ENCODE peak calls at places on chromosomes 3 and 15, in ten cellular contexts. U is kidney epithelial cell; X is astrocyte of the spinal cord; R is pancreas; M is left lung; C is choroid plexus epithelial cell; G is right lobe of liver; B is CD8-positive, alpha-beta T cell; O is endodermal cell; H is hepatocyte. V is an unnamed sample.

GRCh38 chr3:25831578-25831977 is 41.7 kb downstream of the OXSM start:
- DNase-seq in U (peak; percentile 37), X (peak; percentile 48), R (no peak), M (no peak), C (peak; percentile 75), G (no peak), B (no peak), O (peak; percentile 49), H (peak; percentile 22), V (peak; percentile 68)

GRCh38 chr15:101560722-101561583 is 71.4 kb upstream of the PCSK6 start:
- DNase-seq in U (no peak), X (no peak), R (no peak), M (no peak), C (no peak), G (no peak), B (no peak), O (peak; percentile 26), H (no peak), V (no peak)

GRCh38 chr3:50603261-50604109 is 8.1 kb downstream of the CISH start:
- DNase-seq in U (no peak), X (no peak), R (no peak), M (no peak), C (no peak), G (no peak), B (no peak), O (no peak), H (no peak), V (no peak)

GRCh38 chr3:190492966-190493365 is 20.9 kb upstream of the IL1RAP start:
- DNase-seq in U (no peak), X (no peak), R (no peak), M (no peak), C (no peak), G (no peak), B (no peak), O (no peak), H (no peak), V (no peak)

GRCh38 chr3:120182613-120183524 is 88.6 kb upstream of the GSK3B start:
- DNase-seq in U (no peak), X (peak; percentile 52), R (no peak), M (no peak), C (peak; percentile 75), G (no peak), B (no peak), O (no peak), H (no peak), V (peak; percentile 82)

GRCh38 chr3:153038779-153039178 is 123.2 kb upstream of the RAP2B start:
- DNase-seq in U (no peak), X (no peak), R (no peak), M (no peak), C (peak; percentile 29), G (no peak), B (no peak), O (no peak), H (peak; percentile 11), V (no peak)

GRCh38 chr3:13010770-13011169 is 62.5 kb downstream of the IQSEC1 start:
- DNase-seq in U (no peak), X (no peak), R (no peak), M (peak; percentile 32), C (no peak), G (no peak), B (no peak), O (no peak), H (no peak), V (no peak)

GRCh38 chr3:27607370-27607769 is 114.8 kb downstream of the EOMES start:
- DNase-seq in U (no peak), X (peak; percentile 29), R (no peak), M (no peak), C (peak; percentile 64), G (no peak), B (no peak), O (peak; percentile 70), H (no peak), V (peak; percentile 84)

GRCh38 chr15:22877607-22878006 is 39.1 kb downstream of the NIPA2 start:
- DNase-seq in U (no peak), X (no peak), R (no peak), M (no peak), C (no peak), G (no peak), B (no peak), O (no peak), H (no peak), V (no peak)

GRCh38 chr15:65184305-65184943 is 718 bp downstream of the CLPX start:
- DNase-seq in U (no peak), X (peak; percentile 57), R (peak; percentile 75), M (peak; percentile 47), C (peak; percentile 56), G (peak; percentile 68), B (peak; percentile 6), O (peak; percentile 87), H (peak; percentile 71), V (peak; percentile 37)

DNA sequence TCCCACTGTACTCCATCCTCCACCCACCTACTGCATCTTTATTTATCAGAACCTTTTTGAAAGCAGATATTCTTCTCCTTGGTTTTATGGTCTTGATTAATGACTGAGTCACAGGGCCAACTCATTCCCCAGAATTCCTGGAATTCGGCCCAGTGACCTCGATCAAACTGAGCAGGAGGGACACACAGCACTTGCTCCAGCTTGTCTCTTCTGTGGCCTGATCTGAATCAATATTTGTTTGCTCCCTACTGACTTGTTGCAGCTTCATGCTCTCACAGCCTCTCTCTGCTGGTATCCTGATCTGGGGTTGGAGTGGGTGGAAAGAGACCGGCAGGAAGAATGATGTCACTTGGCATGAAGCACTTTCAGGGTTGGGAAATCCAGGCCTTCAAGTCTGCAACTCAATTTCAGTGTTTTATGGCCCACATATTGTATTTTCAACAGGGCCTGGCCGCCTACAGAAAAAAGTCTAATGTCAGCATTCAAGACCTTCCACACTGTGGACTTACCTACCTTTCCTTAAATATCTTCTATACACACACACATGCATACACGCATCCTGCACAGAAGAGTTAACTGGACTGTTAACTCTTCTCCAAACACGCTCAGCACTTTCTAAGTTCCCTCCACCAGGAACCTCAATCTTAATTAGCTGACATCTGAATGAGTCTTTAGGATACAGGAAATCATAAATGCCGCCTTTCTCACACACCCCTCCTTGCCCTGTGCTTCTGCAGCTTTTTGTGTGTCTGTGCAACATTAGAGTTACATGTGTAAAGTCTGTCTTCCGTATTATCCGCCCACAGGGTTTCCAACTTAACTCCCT is 4.6 kb downstream of the ANXA2 start:
- DNase-seq in U (peak; percentile 91), X (peak; percentile 97), R (no peak), M (peak; percentile 66), C (peak; percentile 98), G (peak; percentile 94), B (no peak), O (peak; percentile 52), H (peak; percentile 90), V (peak; percentile 99)
- H3K4me3 ChIP-seq in U (peak overlapping the region; percentile 98), X (peak overlapping the region; percentile 91), R (no peak overlapping the region), M (peak overlapping the region; percentile 83), C (peak overlapping the region; percentile 95), G (no peak overlapping the region), B (no peak overlapping the region), O (peak overlapping the region; percentile 98), H (no peak overlapping the region), V (peak overlapping the region; percentile 99)

GRCh38 chr15:52337961-52338535 is 42.4 kb upstream of the MYO5C start:
- DNase-seq in U (no peak), X (no peak), R (no peak), M (no peak), C (no peak), G (no peak), B (no peak), O (no peak), H (no peak), V (peak; percentile 11)

GRCh38 chr15:52338891-52339290 is 43.3 kb upstream of the MYO5C start:
- DNase-seq in U (no peak), X (no peak), R (no peak), M (no peak), C (no peak), G (no peak), B (no peak), O (no peak), H (no peak), V (no peak)

GRCh38 chr15:52334491-52335160 is 39.0 kb upstream of the MYO5C start:
- DNase-seq in U (no peak), X (no peak), R (no peak), M (no peak), C (peak; percentile 34), G (no peak), B (no peak), O (no peak), H (no peak), V (peak; percentile 26)

GRCh38 chr15:52337198-52337853 is 41.7 kb upstream of the MYO5C start:
- DNase-seq in U (peak; percentile 47), X (peak; percentile 71), R (no peak), M (no peak), C (peak; percentile 79), G (no peak), B (no peak), O (no peak), H (no peak), V (peak; percentile 61)

GRCh38 chr15:52336530-52336929 is 40.9 kb upstream of the MYO5C start:
- DNase-seq in U (no peak), X (no peak), R (no peak), M (no peak), C (no peak), G (no peak), B (no peak), O (no peak), H (no peak), V (no peak)
- TF ChIP-seq CTCF in U (no peak), X (no peak), R (no peak), M (no peak), C (peak; percentile 11), G (no peak), B (no peak), O (peak; percentile 37), H (peak; percentile 14), V (no peak)

GRCh38 chr3:197711973-197712707 is 24.6 kb downstream of the RUBCN start:
- DNase-seq in U (peak; percentile 96), X (peak; percentile 98), R (no peak), M (peak; percentile 93), C (peak; percentile 99), G (peak; percentile 60), B (peak; percentile 71), O (peak; percentile 88), H (peak; percentile 91), V (peak; percentile 98)
- H3K4me3 ChIP-seq in U (peak overlapping the region; percentile 4), X (peak overlapping the region; percentile 41), R (no peak overlapping the region), M (peak overlapping the region; percentile 11), C (peak overlapping the region; percentile 41), G (no peak overlapping the region), B (peak overlapping the region; percentile 29), O (no peak overlapping the region), H (no peak overlapping the region), V (peak overlapping the region; percentile 51)

DNA sequence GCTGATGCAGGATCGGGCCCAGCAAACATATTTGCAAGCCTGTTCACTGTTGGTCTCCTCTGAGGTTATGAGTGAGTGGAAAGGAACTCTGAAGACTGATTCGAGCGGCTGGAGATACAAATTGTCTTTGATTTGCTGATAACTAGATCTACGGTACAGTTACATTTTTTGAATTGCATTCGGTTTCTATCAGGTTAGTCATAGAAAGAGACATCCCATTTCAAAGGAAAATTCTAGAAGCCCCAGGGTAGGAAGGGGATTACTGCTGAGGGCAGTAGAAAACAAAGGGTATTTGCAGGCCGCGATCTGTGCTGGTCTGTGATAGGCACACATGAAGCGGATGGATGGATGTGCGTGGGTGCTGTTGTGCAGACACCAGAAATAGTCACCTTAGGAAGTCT is 228.4 kb downstream of the ITPR1 start:
- DNase-seq in U (peak; percentile 66), X (peak; percentile 94), R (no peak), M (no peak), C (peak; percentile 94), G (no peak), B (no peak), O (no peak), H (no peak), V (peak; percentile 81)
- TF ChIP-seq CTCF in U (no peak), X (no peak), R (no peak), M (no peak), C (peak; percentile 24), G (no peak), B (no peak), O (no peak), H (no peak), V (no peak)

V was measured in foreskin fibroblast.